ENCODE peak calls at places on chromosomes 3 and 15, in five cellular contexts. Q is prostate gland; S is anterior cingulate cortex; D is stimulated activated CD4-positive, alpha-beta T cell treated with anti-CD3 and anti-CD28 coated beads, Interleukin-2, amount 100 ng/mL, for 48 hours; B is naive thymus-derived CD8-positive, alpha-beta T cell. F is an unnamed sample.

GRCh38 chr3:11637901-11638668 is 5.6 kb downstream of the VGLL4 start:
- DNase-seq in D (no peak), Q (no peak), S (no peak), B (no peak), F (no peak)

GRCh38 chr3:4826237-4827100 is 152.8 kb upstream of the BHLHE40 start:
- DNase-seq in Q (peak; percentile 14), D (no peak), B (no peak), S (peak; percentile 21), F (no peak)

GRCh38 chr3:79140718-79141117 is 627.1 kb downstream of the ROBO1 start:
- DNase-seq in Q (no peak), D (no peak), B (no peak), S (no peak), F (no peak)

GRCh38 chr3:17028363-17028762 is 143.6 kb downstream of the PLCL2 start:
- DNase-seq in S (no peak), B (no peak), D (no peak), Q (no peak), F (no peak)

GRCh38 chr15:38647683-38648082 is 83.1 kb upstream of the RASGRP1 start:
- DNase-seq in Q (peak; percentile 24), S (no peak), B (no peak), D (no peak), F (no peak)

GRCh38 chr3:157061271-157061670 is 98.7 kb downstream of the CCNL1 start:
- DNase-seq in Q (no peak), S (no peak), B (no peak), D (no peak), F (no peak)

GRCh38 chr3:150897592-150897991 is 7.6 kb downstream of the MINDY4B start:
- DNase-seq in D (no peak), B (no peak), S (no peak), Q (no peak), F (no peak)

GRCh38 chr3:73729969-73730440 is 105.3 kb upstream of the PDZRN3 start:
- DNase-seq in B (no peak), Q (no peak), S (no peak), D (no peak), F (no peak)

GRCh38 chr15:101255615-101256350 is 3.9 kb upstream of the CHSY1 start:
- DNase-seq in S (no peak), D (no peak), Q (no peak), B (no peak), F (no peak)

GRCh38 chr3:73225161-73225861 is 163.9 kb downstream of the EBLN2 start:
- DNase-seq in B (no peak), D (no peak), S (no peak), Q (no peak), F (no peak)

GRCh38 chr3:62696011-62696410 is 179.2 kb downstream of the CADPS start:
- DNase-seq in D (no peak), Q (no peak), B (no peak), S (no peak), F (no peak)

GRCh38 chr3:45187597-45188210 is 38.4 kb downstream of the TMEM158 start:
- DNase-seq in B (no peak), S (no peak), Q (no peak), D (no peak), F (no peak)

GRCh38 chr3:45994661-45995369 is 809 bp downstream of the FYCO1 start:
- DNase-seq in Q (no peak), B (no peak), S (no peak), D (peak; percentile 9), F (peak; percentile 38)

GRCh38 chr15:76987896-76988860 is 6.7 kb upstream of the PSTPIP1 start:
- DNase-seq in Q (no peak), D (peak; percentile 60), B (no peak), S (no peak), F (peak; percentile 8)

GRCh38 chr3:72272356-72272755 is 487.4 kb upstream of the PROK2 start:
- DNase-seq in Q (no peak), S (no peak), B (no peak), D (no peak), F (no peak)

GRCh38 chr15:78000089-78000926 is 77.2 kb downstream of the TBC1D2B start:
- DNase-seq in D (peak; percentile 71), B (peak; percentile 82), S (no peak), Q (peak; percentile 85), F (peak; percentile 97)

GRCh38 chr3:130731817-130732216 is 14.8 kb downstream of the PIK3R4 start:
- DNase-seq in Q (no peak), S (no peak), B (no peak), D (no peak), F (no peak)

GRCh38 chr15:38005949-38006800 is 71.7 kb downstream of the TMCO5A start:
- DNase-seq in Q (no peak), S (no peak), B (no peak), D (no peak), F (no peak)

GRCh38 chr15:39127151-39127815 is 453.6 kb upstream of the THBS1 start:
- DNase-seq in D (no peak), Q (no peak), S (no peak), B (no peak), F (no peak)

GRCh38 chr3:58266577-58266976 is 29.0 kb downstream of the ABHD6 start:
- DNase-seq in Q (no peak), S (no peak), D (no peak), B (no peak), F (no peak)

GRCh38 chr3:119829431-119829830 is 47.5 kb downstream of the NR1I2 start:
- DNase-seq in B (no peak), D (no peak), S (no peak), Q (no peak), F (no peak)

GRCh38 chr15:66374179-66374578 is 12.5 kb upstream of the MAP2K1 start:
- DNase-seq in Q (no peak), S (no peak), D (no peak), B (no peak), F (no peak)

GRCh38 chr3:31275038-31275562 is 257.6 kb upstream of the STT3B start:
- DNase-seq in S (no peak), Q (no peak), B (no peak), D (no peak), F (no peak)